ENCODE peak calls at places on chromosomes 4 and X, in four cellular contexts. J is H1, T is H9, V is IMR-90. M is an unnamed sample.

GRCh38 chrX:153734871-153735270 is 10.2 kb downstream of the ABCD1 start:
- DNase-seq in J (no peak), T (no peak), V (no peak), M (no peak)

GRCh38 chrX:57070185-57070984 is 51.0 kb downstream of the SPIN2B start:
- DNase-seq in J (no peak), T (peak; percentile 33), V (no peak), M (no peak)

GRCh38 chr4:48205092-48205491 is 64.5 kb downstream of the TEC start:
- DNase-seq in J (no peak), T (no peak), V (peak; percentile 1), M (no peak)

GRCh38 chr4:168451744-168452394 is 28.4 kb downstream of the DDX60L start:
- DNase-seq in J (no peak), T (no peak), V (peak; percentile 71), M (peak; percentile 89)

GRCh38 chr4:52823478-52824092 is 38.5 kb upstream of the RASL11B start:
- DNase-seq in J (no peak), T (no peak), V (peak; percentile 47), M (no peak)

GRCh38 chr4:180636696-180637095 is 1606.5 kb upstream of the TENM3 start:
- DNase-seq in J (no peak), T (no peak), V (peak; percentile 44), M (no peak)

GRCh38 chrX:108285918-108286317 is 152.3 kb downstream of the COL4A6 start:
- DNase-seq in J (no peak), T (no peak), V (peak; percentile 12), M (no peak)

GRCh38 chr4:151879705-151880104 is 118.9 kb upstream of the GATB start:
- DNase-seq in J (no peak), T (no peak), V (no peak), M (no peak)

GRCh38 chr4:184548651-184549341 is 74.4 kb upstream of the IRF2 start:
- DNase-seq in J (no peak), T (peak; percentile 69), V (no peak), M (no peak)

GRCh38 chrX:132336172-132336571 is 116.9 kb upstream of the RAP2C start:
- DNase-seq in J (no peak), T (no peak), V (no peak), M (no peak)

GRCh38 chr4:83075696-83076095 is 38.8 kb downstream of the PLAC8 start:
- DNase-seq in J (no peak), T (no peak), V (peak; percentile 78), M (no peak)

GRCh38 chrX:150512426-150512825 is 56.0 kb upstream of the MTM1 start:
- DNase-seq in J (no peak), T (no peak), V (no peak), M (no peak)

GRCh38 chrX:133369065-133369464 is 46.2 kb downstream of the GPC4 start:
- DNase-seq in J (no peak), T (no peak), V (no peak), M (no peak)

GRCh38 chr4:54063737-54064316 is 578 bp downstream of the CHIC2 start:
- DNase-seq in J (no peak), T (peak; percentile 36), V (no peak), M (peak; percentile 62)

GRCh38 chr4:83644677-83645639 is 109.0 kb downstream of the GPAT3 start:
- DNase-seq in J (no peak), T (no peak), V (peak; percentile 65), M (peak; percentile 69)

GRCh38 chr4:141350122-141350904 is 129.6 kb downstream of the ZNF330 start:
- DNase-seq in J (no peak), T (no peak), V (peak; percentile 88), M (peak; percentile 57)

GRCh38 chrX:115337735-115338134 is 48.2 kb downstream of the LUZP4 start:
- DNase-seq in J (no peak), T (no peak), V (peak; percentile 86), M (no peak)

GRCh38 chr4:115453416-115453815 is 340.0 kb upstream of the NDST4 start:
- DNase-seq in J (no peak), T (no peak), V (no peak), M (no peak)

GRCh38 chrX:42976729-42977366 is 198.9 kb upstream of the PPP1R2C start:
- DNase-seq in J (no peak), T (no peak), V (no peak), M (peak; percentile 44)

GRCh38 chr4:181643466-181643865 is 599.7 kb upstream of the TENM3 start:
- DNase-seq in J (no peak), T (no peak), V (peak; percentile 9), M (no peak)

GRCh38 chrX:67720344-67720743 is 176.5 kb downstream of the AR start:
- DNase-seq in J (no peak), T (no peak), V (no peak), M (no peak)

GRCh38 chrX:73390628-73391567 is 56.0 kb upstream of the CDX4 start:
- DNase-seq in J (no peak), T (no peak), V (no peak), M (no peak)
- H3K56ac ChIP-seq in J (no peak overlapping the region), T (no peak overlapping the region), V (no peak overlapping the region), M (no peak overlapping the region)

GRCh38 chr4:109395694-109396093 is 37.9 kb upstream of the SEC24B start:
- DNase-seq in J (no peak), T (no peak), V (no peak), M (peak; percentile 52)
- H4K8ac ChIP-seq in J (no peak overlapping the region), T (no peak overlapping the region), V (no peak overlapping the region), M (no peak overlapping the region)

GRCh38 chrX:24647257-24648058 is at the start of gene PCYT1B:
- DNase-seq in J (peak; percentile 47), T (peak; percentile 97), V (peak; percentile 49), M (peak; percentile 91)

GRCh38 chrX:24646745-24647182 is 383 bp downstream of the PCYT1B start:
- DNase-seq in J (peak; percentile 2), T (peak; percentile 76), V (no peak), M (no peak)

GRCh38 chrX:24643116-24643515 is 4.0 kb downstream of the PCYT1B start:
- DNase-seq in J (no peak), T (no peak), V (no peak), M (peak; percentile 3)
- H3K56ac ChIP-seq in J (no peak overlapping the region), T (no peak overlapping the region), V (no peak overlapping the region), M (no peak overlapping the region)

GRCh38 chr4:102453827-102454226 is 47.3 kb upstream of the NFKB1 start:
- DNase-seq in J (no peak), T (no peak), V (no peak), M (no peak)
- H4K8ac ChIP-seq in J (no peak overlapping the region), T (no peak overlapping the region), V (no peak overlapping the region), M (no peak overlapping the region)